ENCODE peak calls at places on chromosomes 11 and 22, in seven cellular contexts. P is hypothalamus; A is T-cell; K is kidney epithelial cell; J is activated CD8-positive, alpha-beta memory T cell treated with anti-CD3 and anti-CD28 coated beads, Interleukin-2, amount 50 U/mL, for 4 hours; X is fibroblast of lung; I is activated B cell treated with CpG ODN at 0.5 μM for 24 hours. U is an unnamed sample.

GRCh38 chr22:35349704-35350538 is 31.0 kb upstream of the HMOX1 start:
- DNase-seq in P (no peak), A (no peak), K (no peak), J (no peak), X (peak), I (no peak), U (no peak)

GRCh38 chr11:94664336-94664735 is 97.2 kb downstream of the PIWIL4 start:
- DNase-seq in P (no peak), A (no peak), K (peak), J (no peak), X (no peak), I (no peak), U (no peak)

GRCh38 chr11:79436911-79437273 is 3.9 kb downstream of the TENM4 start:
- DNase-seq in P (no peak), A (no peak), K (no peak), J (no peak), X (no peak), I (no peak), U (no peak)

GRCh38 chr11:119303227-119303718 is 13.7 kb downstream of the MCAM start:
- DNase-seq in P (no peak), A (no peak), K (no peak), J (no peak), X (no peak), I (no peak), U (no peak)

GRCh38 chr11:7204778-7205177 is 46.9 kb upstream of the SYT9 start:
- DNase-seq in P (no peak), A (no peak), K (peak), J (no peak), X (peak), I (no peak), U (no peak)

GRCh38 chr11:2788751-2789140 is 89.0 kb upstream of the KCNQ1OT1 start:
- DNase-seq in P (no peak), A (no peak), K (no peak), J (peak), X (no peak), I (no peak), U (no peak)

GRCh38 chr11:68890490-68891231 is 13.0 kb downstream of the MRPL21 start:
- DNase-seq in P (no peak), A (no peak), K (no peak), J (no peak), X (peak), I (no peak), U (no peak)

GRCh38 chr22:41620646-41621098 is at the start of gene DESI1:
- DNase-seq in P (no peak), A (no peak), K (no peak), J (no peak), X (peak), I (no peak), U (no peak)

GRCh38 chr22:43203471-43203981 is 16.6 kb upstream of the TTLL12 start:
- DNase-seq in P (no peak), A (no peak), K (no peak), J (no peak), X (no peak), I (no peak), U (no peak)

GRCh38 chr22:22037740-22038139 is 55.2 kb upstream of the TOP3B start:
- DNase-seq in P (no peak), A (no peak), K (no peak), J (no peak), X (peak), I (no peak), U (no peak)

GRCh38 chr11:34356130-34356529 is 1.7 kb downstream of the ABTB2 start:
- DNase-seq in P (no peak), A (no peak), K (no peak), J (no peak), X (no peak), I (no peak), U (no peak)